ENCODE peak calls at places on chromosomes 4 and X, in ten cellular contexts. One of them, this sample, is unnamed.

GRCh38 chr4:173325007-173325736 is 9.0 kb downstream of the HMGB2 start:
- DNase-seq in transverse colon: no peak
- DNase-seq in left lung: no peak
- DNase-seq in kidney: no peak
- DNase-seq in heart left ventricle: no peak
- DNase-seq in pancreas: no peak
- DNase-seq in ascending aorta: no peak
- DNase-seq in tibial nerve: no peak
- DNase-seq in AG04450: no peak
- DNase-seq in A549: no peak
- DNase-seq in this sample: no peak

GRCh38 chr4:75598390-75598789 is 31.9 kb downstream of the CDKL2 start:
- DNase-seq in heart left ventricle: no peak
- DNase-seq in pancreas: no peak
- DNase-seq in ascending aorta: no peak
- DNase-seq in AG04450: peak
- DNase-seq in left lung: no peak
- DNase-seq in transverse colon: no peak
- DNase-seq in kidney: no peak
- DNase-seq in A549: no peak
- DNase-seq in tibial nerve: no peak
- DNase-seq in this sample: peak

GRCh38 chr4:107183155-107183774 is 147.2 kb upstream of the DKK2 start:
- DNase-seq in heart left ventricle: no peak
- DNase-seq in tibial nerve: no peak
- DNase-seq in AG04450: peak
- DNase-seq in kidney: no peak
- DNase-seq in pancreas: no peak
- DNase-seq in A549: peak
- DNase-seq in transverse colon: no peak
- DNase-seq in left lung: no peak
- DNase-seq in ascending aorta: no peak
- DNase-seq in this sample: peak

GRCh38 chr4:124931050-124931449 is 218.5 kb upstream of the ANKRD50 start:
- DNase-seq in AG04450: peak
- DNase-seq in pancreas: no peak
- DNase-seq in kidney: no peak
- DNase-seq in transverse colon: no peak
- DNase-seq in tibial nerve: no peak
- DNase-seq in ascending aorta: no peak
- DNase-seq in left lung: no peak
- DNase-seq in A549: no peak
- DNase-seq in heart left ventricle: no peak
- DNase-seq in this sample: no peak

GRCh38 chrX:119687661-119688413 is 5.1 kb downstream of the SEPTIN6 start:
- DNase-seq in pancreas: no peak
- DNase-seq in kidney: peak
- DNase-seq in left lung: no peak
- DNase-seq in ascending aorta: no peak
- DNase-seq in transverse colon: no peak
- DNase-seq in AG04450: no peak
- DNase-seq in heart left ventricle: no peak
- DNase-seq in tibial nerve: no peak
- DNase-seq in A549: no peak
- DNase-seq in this sample: no peak

GRCh38 chr4:79983431-79983830 is 89.6 kb downstream of the ANTXR2 start:
- DNase-seq in pancreas: no peak
- DNase-seq in kidney: no peak
- DNase-seq in heart left ventricle: no peak
- DNase-seq in transverse colon: no peak
- DNase-seq in tibial nerve: no peak
- DNase-seq in AG04450: no peak
- DNase-seq in A549: no peak
- DNase-seq in ascending aorta: no peak
- DNase-seq in left lung: no peak
- DNase-seq in this sample: no peak

GRCh38 chr4:185657191-185657590 is 121.9 kb upstream of the PDLIM3 start:
- DNase-seq in ascending aorta: no peak
- DNase-seq in A549: no peak
- DNase-seq in pancreas: no peak
- DNase-seq in left lung: no peak
- DNase-seq in transverse colon: no peak
- DNase-seq in tibial nerve: no peak
- DNase-seq in AG04450: no peak
- DNase-seq in heart left ventricle: no peak
- DNase-seq in kidney: no peak
- DNase-seq in this sample: no peak

GRCh38 chr4:124409044-124409443 is 303.5 kb downstream of the ANKRD50 start:
- DNase-seq in ascending aorta: no peak
- DNase-seq in transverse colon: no peak
- DNase-seq in pancreas: no peak
- DNase-seq in AG04450: no peak
- DNase-seq in tibial nerve: no peak
- DNase-seq in A549: no peak
- DNase-seq in heart left ventricle: no peak
- DNase-seq in left lung: no peak
- DNase-seq in kidney: no peak
- DNase-seq in this sample: no peak

GRCh38 chrX:67570839-67571238 is 27.0 kb downstream of the AR start:
- DNase-seq in left lung: no peak
- DNase-seq in ascending aorta: no peak
- DNase-seq in pancreas: no peak
- DNase-seq in tibial nerve: no peak
- DNase-seq in heart left ventricle: no peak
- DNase-seq in A549: no peak
- DNase-seq in AG04450: no peak
- DNase-seq in kidney: no peak
- DNase-seq in transverse colon: no peak
- DNase-seq in this sample: no peak

GRCh38 chrX:1153940-1154339 is 58.5 kb downstream of the CRLF2 start:
- DNase-seq in ascending aorta: peak
- DNase-seq in tibial nerve: no peak
- DNase-seq in kidney: no peak
- DNase-seq in left lung: no peak
- DNase-seq in transverse colon: no peak
- DNase-seq in A549: no peak
- DNase-seq in heart left ventricle: no peak
- DNase-seq in pancreas: no peak
- DNase-seq in AG04450: no peak
- DNase-seq in this sample: no peak

GRCh38 chr4:37827802-37828321 is 1.4 kb downstream of the PGM2 start:
- DNase-seq in left lung: no peak
- DNase-seq in pancreas: no peak
- DNase-seq in transverse colon: no peak
- DNase-seq in AG04450: no peak
- DNase-seq in tibial nerve: no peak
- DNase-seq in ascending aorta: no peak
- DNase-seq in heart left ventricle: no peak
- DNase-seq in kidney: no peak
- DNase-seq in A549: no peak
- DNase-seq in this sample: no peak

GRCh38 chr4:182620111-182620980 is 296.8 kb downstream of the DCTD start:
- DNase-seq in tibial nerve: no peak
- DNase-seq in left lung: no peak
- DNase-seq in pancreas: no peak
- DNase-seq in A549: no peak
- DNase-seq in kidney: no peak
- DNase-seq in heart left ventricle: no peak
- DNase-seq in AG04450: no peak
- DNase-seq in ascending aorta: no peak
- DNase-seq in transverse colon: no peak
- DNase-seq in this sample: no peak

GRCh38 chr4:20288846-20289512 is 37.3 kb downstream of the SLIT2 start:
- DNase-seq in transverse colon: no peak
- DNase-seq in AG04450: no peak
- DNase-seq in tibial nerve: no peak
- DNase-seq in ascending aorta: no peak
- DNase-seq in A549: no peak
- DNase-seq in left lung: no peak
- DNase-seq in kidney: no peak
- DNase-seq in heart left ventricle: no peak
- DNase-seq in pancreas: no peak
- DNase-seq in this sample: peak

DNA sequence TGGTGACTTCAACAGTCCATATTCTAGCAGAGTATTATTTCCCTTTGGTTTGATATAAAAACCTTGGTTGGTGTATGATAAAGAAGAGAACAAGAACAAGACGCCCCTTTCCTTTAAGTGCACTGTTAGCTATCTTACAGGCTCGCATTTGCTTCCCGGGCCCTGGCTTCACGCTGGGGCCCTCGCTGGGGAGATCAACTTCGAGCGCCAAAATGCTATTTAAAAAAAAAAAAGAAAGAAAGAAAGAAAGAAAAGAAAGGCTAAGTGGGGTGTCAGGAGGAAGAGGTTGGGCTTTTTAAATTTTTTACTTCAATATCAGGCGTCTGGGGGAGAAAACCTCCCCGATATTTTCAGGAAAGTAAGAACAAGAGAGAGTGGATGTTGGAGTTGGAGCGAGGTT is 11.7 kb downstream of the ARX start:
- DNase-seq in ascending aorta: no peak
- DNase-seq in heart left ventricle: no peak
- DNase-seq in transverse colon: no peak
- DNase-seq in A549: no peak
- DNase-seq in left lung: no peak
- DNase-seq in kidney: no peak
- DNase-seq in pancreas: no peak
- DNase-seq in tibial nerve: no peak
- DNase-seq in AG04450: no peak
- DNase-seq in this sample: no peak
- H3K27ac ChIP-seq in ascending aorta: no peak
- H3K27ac ChIP-seq in heart left ventricle: no peak
- H3K27ac ChIP-seq in transverse colon: no peak
- H3K27ac ChIP-seq in A549: no peak
- H3K27ac ChIP-seq in left lung: no peak
- H3K27ac ChIP-seq in kidney: no peak
- H3K27ac ChIP-seq in pancreas: no peak
- H3K27ac ChIP-seq in tibial nerve: no peak
- H3K27ac ChIP-seq in AG04450: no peak
- H3K27ac ChIP-seq in this sample: no peak

GRCh38 chrX:10325606-10326005 is 168.8 kb downstream of the CLCN4 start:
- DNase-seq in left lung: no peak
- DNase-seq in heart left ventricle: no peak
- DNase-seq in tibial nerve: no peak
- DNase-seq in AG04450: no peak
- DNase-seq in kidney: no peak
- DNase-seq in A549: no peak
- DNase-seq in transverse colon: no peak
- DNase-seq in ascending aorta: no peak
- DNase-seq in pancreas: no peak
- DNase-seq in this sample: no peak

GRCh38 chrX:10329984-10330383 is 173.2 kb downstream of the CLCN4 start:
- DNase-seq in heart left ventricle: no peak
- DNase-seq in left lung: no peak
- DNase-seq in kidney: peak
- DNase-seq in tibial nerve: no peak
- DNase-seq in AG04450: no peak
- DNase-seq in A549: no peak
- DNase-seq in transverse colon: no peak
- DNase-seq in ascending aorta: no peak
- DNase-seq in pancreas: peak
- DNase-seq in this sample: no peak

GRCh38 chrX:10327651-10328050 is 170.9 kb downstream of the CLCN4 start:
- DNase-seq in ascending aorta: no peak
- DNase-seq in tibial nerve: no peak
- DNase-seq in A549: peak
- DNase-seq in transverse colon: no peak
- DNase-seq in heart left ventricle: no peak
- DNase-seq in left lung: no peak
- DNase-seq in AG04450: no peak
- DNase-seq in pancreas: no peak
- DNase-seq in kidney: no peak
- DNase-seq in this sample: no peak

GRCh38 chrX:10326578-10326977 is 169.8 kb downstream of the CLCN4 start:
- DNase-seq in pancreas: no peak
- DNase-seq in transverse colon: no peak
- DNase-seq in AG04450: no peak
- DNase-seq in tibial nerve: no peak
- DNase-seq in ascending aorta: no peak
- DNase-seq in A549: peak
- DNase-seq in heart left ventricle: no peak
- DNase-seq in kidney: no peak
- DNase-seq in left lung: no peak
- DNase-seq in this sample: no peak
- TF ChIP-seq CTCF in pancreas: no peak
- TF ChIP-seq CTCF in transverse colon: no peak
- TF ChIP-seq CTCF in AG04450: peak
- TF ChIP-seq CTCF in tibial nerve: no peak
- TF ChIP-seq CTCF in ascending aorta: no peak
- TF ChIP-seq CTCF in A549: peak
- TF ChIP-seq CTCF in heart left ventricle: peak
- TF ChIP-seq CTCF in kidney: peak
- TF ChIP-seq CTCF in left lung: no peak
- TF ChIP-seq CTCF in this sample: peak

DNA sequence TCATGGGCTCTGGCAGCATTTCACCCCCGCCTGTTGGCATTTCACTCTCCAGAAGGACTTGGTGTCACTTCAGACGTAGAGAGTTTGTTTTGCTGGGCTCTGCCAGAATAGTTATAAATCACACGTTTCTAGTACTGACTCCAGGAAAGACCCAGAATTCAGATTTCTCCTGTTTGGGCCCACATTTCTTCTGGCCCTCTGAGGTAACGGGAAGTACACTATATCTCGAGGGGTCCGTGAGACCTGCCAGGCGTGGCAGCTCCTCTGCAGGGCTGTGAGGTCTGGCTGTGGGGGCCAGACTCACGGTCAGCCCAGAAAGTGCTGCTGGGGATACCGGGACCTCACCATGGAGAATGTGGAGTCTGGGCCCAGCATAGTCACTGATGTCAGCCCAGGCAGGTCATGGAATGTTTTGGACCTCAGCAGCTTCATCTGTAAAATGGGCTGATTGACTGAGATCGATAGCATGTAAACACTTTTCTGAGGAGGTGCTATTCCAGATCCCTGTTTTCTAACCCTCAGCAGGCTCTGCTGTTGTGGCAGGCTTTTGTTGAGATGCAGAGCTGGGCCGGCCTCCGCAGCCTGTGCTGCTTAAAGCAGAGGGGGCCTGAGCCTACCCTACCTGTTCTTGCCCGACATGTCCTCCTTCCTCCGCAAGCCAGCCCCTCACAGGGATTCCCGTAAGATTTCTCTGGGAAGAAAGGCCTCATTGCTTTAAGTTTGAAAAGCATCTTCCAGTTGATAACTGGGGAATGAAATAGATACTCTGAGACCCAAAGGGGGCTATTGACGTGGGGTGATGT is 38.5 kb upstream of the HGFAC start:
- DNase-seq in pancreas: no peak
- DNase-seq in left lung: no peak
- DNase-seq in kidney: no peak
- DNase-seq in heart left ventricle: no peak
- DNase-seq in A549: no peak
- DNase-seq in AG04450: no peak
- DNase-seq in tibial nerve: no peak
- DNase-seq in transverse colon: no peak
- DNase-seq in ascending aorta: peak
- DNase-seq in this sample: no peak
- H3K27ac ChIP-seq in pancreas: no peak
- H3K27ac ChIP-seq in left lung: no peak
- H3K27ac ChIP-seq in kidney: no peak
- H3K27ac ChIP-seq in heart left ventricle: no peak
- H3K27ac ChIP-seq in A549: no peak
- H3K27ac ChIP-seq in AG04450: no peak
- H3K27ac ChIP-seq in tibial nerve: peak
- H3K27ac ChIP-seq in transverse colon: no peak
- H3K27ac ChIP-seq in ascending aorta: peak
- H3K27ac ChIP-seq in this sample: no peak

GRCh38 chrX:39852496-39852895 is 245.3 kb downstream of the BCOR start:
- DNase-seq in left lung: no peak
- DNase-seq in tibial nerve: no peak
- DNase-seq in ascending aorta: no peak
- DNase-seq in pancreas: no peak
- DNase-seq in A549: no peak
- DNase-seq in heart left ventricle: no peak
- DNase-seq in kidney: no peak
- DNase-seq in transverse colon: no peak
- DNase-seq in AG04450: no peak
- DNase-seq in this sample: no peak
- TF ChIP-seq CTCF in left lung: no peak
- TF ChIP-seq CTCF in tibial nerve: no peak
- TF ChIP-seq CTCF in ascending aorta: no peak
- TF ChIP-seq CTCF in pancreas: no peak
- TF ChIP-seq CTCF in A549: no peak
- TF ChIP-seq CTCF in heart left ventricle: no peak
- TF ChIP-seq CTCF in kidney: no peak
- TF ChIP-seq CTCF in transverse colon: no peak
- TF ChIP-seq CTCF in AG04450: no peak
- TF ChIP-seq CTCF in this sample: no peak

This sample was measured in RWPE1.